ENCODE peak calls at places on chromosome 2, in seven cellular contexts. R, G, W, N, V, S and H are unnamed samples.

GRCh38 chr2:142874293-142874814 is 3.1 kb upstream of the KYNU start:
- DNase-seq in W (peak; percentile 42), G (no peak), V (no peak), N (peak; percentile 81), R (peak; percentile 59), S (peak; percentile 86), H (peak; percentile 98)

GRCh38 chr2:41856946-41857345 is 190.9 kb upstream of the PKDCC start:
- DNase-seq in W (no peak), S (no peak), R (no peak), G (no peak), V (no peak), N (no peak), H (no peak)

GRCh38 chr2:180394305-180394704 is 387.2 kb upstream of the CWC22 start:
- DNase-seq in N (no peak), R (no peak), W (no peak), G (no peak), S (no peak), V (no peak), H (peak; percentile 5)

GRCh38 chr2:85712849-85713612 is 18.9 kb downstream of the GNLY start:
- DNase-seq in S (peak; percentile 38), N (peak; percentile 73), W (no peak), G (no peak), V (no peak), R (no peak), H (peak; percentile 86)

GRCh38 chr2:15265889-15266288 is 295.2 kb downstream of the NBAS start:
- DNase-seq in N (no peak), S (no peak), W (no peak), R (no peak), G (no peak), V (no peak), H (no peak)

GRCh38 chr2:109275120-109276040 is 146.4 kb downstream of the SH3RF3 start:
- DNase-seq in W (no peak), G (no peak), N (no peak), S (no peak), R (no peak), V (no peak), H (no peak)

GRCh38 chr2:117812443-117812842 is 2.0 kb upstream of the DDX18 start:
- DNase-seq in S (no peak), V (no peak), R (no peak), G (no peak), N (no peak), W (no peak), H (no peak)

GRCh38 chr2:143504397-143504796 is 375.2 kb downstream of the ARHGAP15 start:
- DNase-seq in R (no peak), N (no peak), V (no peak), G (no peak), S (no peak), W (no peak), H (peak; percentile 6)

GRCh38 chr2:8821276-8822217 is 15.9 kb downstream of the KIDINS220 start:
- DNase-seq in S (peak; percentile 91), W (peak; percentile 53), G (no peak), N (peak; percentile 18), V (no peak), R (peak; percentile 35), H (peak; percentile 82)

GRCh38 chr2:674319-674985 is 2.8 kb downstream of the TMEM18 start:
- DNase-seq in V (no peak), N (no peak), G (no peak), R (no peak), W (no peak), S (no peak), H (peak; percentile 35)

GRCh38 chr2:69977208-69977607 is 15.8 kb upstream of the ASPRV1 start:
- DNase-seq in R (no peak), N (no peak), W (no peak), V (no peak), G (no peak), S (no peak), H (no peak)

GRCh38 chr2:168945508-168945907 is 44.4 kb downstream of the G6PC2 start:
- DNase-seq in N (no peak), S (no peak), W (no peak), G (no peak), R (no peak), V (no peak), H (no peak)

GRCh38 chr2:88197732-88198131 is 27.6 kb downstream of the THNSL2 start:
- DNase-seq in G (no peak), W (no peak), V (no peak), S (no peak), R (no peak), N (no peak), H (no peak)

GRCh38 chr2:188976545-188977268 is 2.5 kb downstream of the COL3A1 start:
- DNase-seq in W (no peak), V (peak; percentile 16), G (no peak), N (no peak), R (no peak), S (peak; percentile 81), H (peak; percentile 84)

GRCh38 chr2:138522556-138522955 is 21.0 kb downstream of the SPOPL start:
- DNase-seq in R (no peak), V (no peak), G (no peak), N (no peak), W (no peak), S (no peak), H (no peak)

GRCh38 chr2:120189189-120189588 is 34.0 kb downstream of the TMEM185B start:
- DNase-seq in G (no peak), W (no peak), N (no peak), S (no peak), R (no peak), V (no peak), H (no peak)

GRCh38 chr2:201149064-201149820 is 33.3 kb downstream of the CFLAR start:
- DNase-seq in N (peak; percentile 97), R (no peak), V (peak; percentile 77), S (peak; percentile 87), W (peak; percentile 63), G (no peak), H (peak; percentile 93)

GRCh38 chr2:231411871-231412615 is 16.5 kb downstream of the B3GNT7 start:
- DNase-seq in S (peak; percentile 77), G (peak; percentile 97), V (peak; percentile 31), N (peak; percentile 59), W (no peak), R (peak; percentile 76), H (peak; percentile 72)

GRCh38 chr2:231412616-231412963 is 17.1 kb downstream of the B3GNT7 start:
- DNase-seq in N (no peak), W (no peak), V (no peak), R (no peak), G (peak; percentile 26), S (no peak), H (no peak)

GRCh38 chr2:231411237-231411636 is 15.7 kb downstream of the B3GNT7 start:
- DNase-seq in G (no peak), N (no peak), S (no peak), R (no peak), W (no peak), V (no peak), H (no peak)

GRCh38 chr2:231409773-231410172 is 14.3 kb downstream of the B3GNT7 start:
- DNase-seq in G (no peak), N (no peak), S (no peak), V (no peak), W (no peak), R (no peak), H (no peak)

DNA sequence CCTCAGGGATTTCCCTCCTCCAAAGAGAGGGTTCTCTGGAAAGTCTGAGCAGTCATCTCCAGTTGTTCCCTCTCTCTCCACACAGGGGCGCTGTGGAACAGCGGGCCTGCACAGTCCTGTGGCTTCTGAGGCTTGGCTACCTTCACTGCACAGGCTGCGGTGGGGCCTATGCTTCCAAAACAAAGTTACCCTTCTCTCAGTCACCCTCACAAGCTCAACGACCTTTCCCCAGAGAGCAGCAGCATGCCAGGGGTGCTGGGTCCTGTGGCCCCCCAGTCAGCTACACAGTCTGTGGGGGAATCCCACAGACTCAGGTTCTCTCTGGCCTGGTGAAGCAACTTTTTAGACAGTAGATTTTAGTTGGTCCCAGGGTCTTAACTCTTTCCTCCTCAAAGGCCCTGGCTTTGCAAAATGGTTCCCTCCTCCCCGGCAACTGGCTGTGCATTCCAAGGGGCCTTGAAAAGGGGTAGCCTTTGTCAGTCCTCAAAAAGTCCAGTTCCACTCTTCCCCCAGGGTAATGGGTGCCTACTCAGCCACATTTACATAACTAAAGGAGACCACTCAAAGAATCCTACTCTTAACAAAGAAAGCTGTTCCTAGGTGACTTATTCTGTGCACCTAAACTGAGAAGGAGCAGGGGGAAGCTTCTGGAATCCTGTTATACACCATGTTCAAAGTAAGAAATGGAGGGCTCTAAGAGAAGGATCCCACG is 14.9 kb downstream of the B3GNT7 start:
- DNase-seq in S (no peak), R (no peak), V (no peak), W (no peak), N (no peak), G (no peak), H (no peak)
- TF ChIP-seq CTCF in S (peak; percentile 35), R (no peak), V (peak; percentile 81), W (peak; percentile 39), N (peak; percentile 39), G (peak; percentile 47), H (peak; percentile 43)

DNA sequence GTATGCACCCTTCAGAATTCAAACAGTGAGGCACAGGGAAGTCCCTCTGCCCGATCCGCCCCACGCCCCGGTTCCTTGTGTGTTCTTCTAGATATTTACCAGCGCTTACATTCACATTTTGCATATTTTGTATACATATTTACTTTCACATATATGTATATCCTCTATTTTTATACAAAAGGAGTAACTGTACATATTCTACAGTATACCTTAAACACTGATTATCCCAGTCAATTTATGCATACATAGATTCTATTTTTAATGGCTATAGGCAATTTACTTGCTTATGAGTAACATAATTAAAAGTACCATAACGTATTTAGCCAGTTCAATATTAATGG is 309 bp upstream of the DUSP11 start:
- DNase-seq in N (no peak), V (no peak), R (no peak), W (no peak), S (no peak), G (no peak), H (no peak)
- H3K4me3 ChIP-seq in N (peak overlapping the region; percentile 98), V (peak overlapping the region; percentile 85), R (peak overlapping the region; percentile 93), W (peak overlapping the region; percentile 94), S (peak overlapping the region; percentile 99), G (peak overlapping the region; percentile 98), H (peak overlapping the region; percentile 100)

GRCh38 chr2:162343824-162344616 is at the start of gene GCA:
- DNase-seq in V (peak; percentile 93), R (peak; percentile 97), W (peak; percentile 99), N (peak; percentile 91), S (peak; percentile 86), G (peak; percentile 93), H (peak; percentile 93)
- TF ChIP-seq CTCF in V (no peak), R (peak; percentile 16), W (no peak), N (no peak), S (no peak), G (no peak), H (no peak)

GRCh38 chr2:33494877-33495641 is 18.6 kb downstream of the RASGRP3 start:
- DNase-seq in V (no peak), R (no peak), W (peak; percentile 30), S (no peak), G (no peak), N (no peak), H (no peak)

GRCh38 chr2:33492735-33493134 is 16.3 kb downstream of the RASGRP3 start:
- DNase-seq in G (no peak), S (no peak), N (no peak), V (no peak), R (no peak), W (no peak), H (no peak)

GRCh38 chr2:33495683-33496082 is 19.2 kb downstream of the RASGRP3 start:
- DNase-seq in W (no peak), V (no peak), N (no peak), G (no peak), S (no peak), R (no peak), H (no peak)

GRCh38 chr2:33496150-33496549 is 19.7 kb downstream of the RASGRP3 start:
- DNase-seq in R (no peak), G (no peak), W (no peak), S (peak; percentile 84), N (peak; percentile 85), V (no peak), H (peak; percentile 57)

GRCh38 chr2:33494155-33494779 is 17.8 kb downstream of the RASGRP3 start:
- DNase-seq in S (no peak), N (no peak), R (no peak), V (no peak), G (no peak), W (no peak), H (peak; percentile 44)
- H3K4me3 ChIP-seq in S (no peak overlapping the region), N (no peak overlapping the region), R (no peak overlapping the region), V (no peak overlapping the region), G (no peak overlapping the region), W (no peak overlapping the region), H (no peak overlapping the region)